ENCODE peak calls at places on chromosome 20, in six cellular contexts. Y is fibroblast of the conjunctiva, J is NCI-H2171 treated with DMSO at 0.1 percent for 48 hours, W is left kidney, A is HS-27A, L is left cardiac atrium. S is an unnamed sample.

GRCh38 chr20:47576516-47577033 is 74.9 kb downstream of the NCOA3 start:
- DNase-seq in Y (peak; percentile 59), W (peak; percentile 97), J (peak; percentile 87), A (no peak), L (peak; percentile 59), S (peak; percentile 53)

GRCh38 chr20:53737404-53738038 is 143.9 kb upstream of the ZNF217 start:
- DNase-seq in Y (no peak), L (no peak), A (no peak), J (peak; percentile 86), W (peak; percentile 37), S (no peak)

GRCh38 chr20:3092611-3093379 is 8.3 kb upstream of the AVP start:
- DNase-seq in J (no peak), Y (no peak), A (no peak), L (peak; percentile 41), W (peak; percentile 63), S (peak; percentile 48)

GRCh38 chr20:60053125-60053812 is 95.0 kb downstream of the CDH26 start:
- DNase-seq in J (no peak), Y (no peak), W (no peak), A (no peak), L (no peak), S (no peak)

GRCh38 chr20:21583486-21584168 is 69.8 kb upstream of the NKX2-2 start:
- DNase-seq in Y (no peak), A (no peak), L (no peak), J (peak; percentile 47), W (no peak), S (no peak)

GRCh38 chr20:25867776-25868649 is 171.4 kb upstream of the ZNF337 start:
- DNase-seq in A (peak; percentile 4), L (peak; percentile 86), J (peak; percentile 68), W (peak; percentile 92), Y (peak; percentile 31), S (peak; percentile 75)

GRCh38 chr20:63977392-63978276 is 1.8 kb downstream of the SAMD10 start:
- DNase-seq in L (peak; percentile 30), W (no peak), J (no peak), A (no peak), Y (peak; percentile 33), S (no peak)

GRCh38 chr20:63151554-63152321 is 64.2 kb downstream of the YTHDF1 start:
- DNase-seq in L (peak; percentile 32), Y (no peak), W (peak; percentile 28), J (peak; percentile 84), A (no peak), S (no peak)

GRCh38 chr20:22908437-22908836 is 126.7 kb upstream of the SSTR4 start:
- DNase-seq in A (no peak), W (no peak), J (no peak), Y (no peak), L (no peak), S (no peak)

GRCh38 chr20:59351148-59352040 is 51.0 kb downstream of the EDN3 start:
- DNase-seq in Y (peak; percentile 4), W (no peak), J (no peak), L (no peak), A (no peak), S (no peak)

GRCh38 chr20:33919653-33920052 is 74.1 kb upstream of the RALY start:
- DNase-seq in W (no peak), J (no peak), Y (no peak), L (no peak), A (no peak), S (no peak)

GRCh38 chr20:1857403-1857941 is 37.7 kb upstream of the SIRPA start:
- DNase-seq in J (no peak), A (no peak), Y (no peak), W (no peak), L (no peak), S (no peak)

S was measured in nephron progenitor cell.